ENCODE peak calls at places on chromosomes 7 and 10, in eight cellular contexts. L is Calu3, G is IMR-90, T is mesothelial cell of epicardium, A is upper lobe of right lung, Q is suprapubic skin, Z is pancreas, B is GM23338. M is an unnamed sample.

GRCh38 chr7:79298145-79298760 is 155.2 kb downstream of the MAGI2 start:
- DNase-seq in L (peak), G (peak), T (peak), A (no peak), Q (no peak), Z (peak), B (peak), M (no peak)

GRCh38 chr10:114258274-114258840 is 19.3 kb downstream of the VWA2 start:
- DNase-seq in L (no peak), G (no peak), T (no peak), A (peak), Q (no peak), Z (no peak), B (no peak), M (no peak)

GRCh38 chr10:35498693-35499092 is 106.4 kb upstream of the GJD4 start:
- DNase-seq in L (no peak), G (no peak), T (no peak), A (no peak), Q (no peak), Z (no peak), B (no peak), M (no peak)

GRCh38 chr10:120805014-120805805 is 46.0 kb upstream of the WDR11 start:
- DNase-seq in L (no peak), G (no peak), T (no peak), A (no peak), Q (no peak), Z (no peak), B (peak), M (no peak)

GRCh38 chr7:148856891-148857290 is 27.2 kb downstream of the EZH2 start:
- DNase-seq in L (no peak), G (peak), T (no peak), A (no peak), Q (no peak), Z (no peak), B (no peak), M (no peak)

GRCh38 chr7:108417926-108418325 is 38.3 kb downstream of the NRCAM start:
- DNase-seq in L (no peak), G (no peak), T (no peak), A (no peak), Q (no peak), Z (no peak), B (no peak), M (no peak)

GRCh38 chr7:46663025-46663424 is 742.0 kb upstream of the IGFBP3 start:
- DNase-seq in L (no peak), G (no peak), T (no peak), A (no peak), Q (no peak), Z (no peak), B (no peak), M (no peak)

GRCh38 chr10:1268856-1269255 is 212.7 kb downstream of the WDR37 start:
- DNase-seq in L (no peak), G (no peak), T (no peak), A (no peak), Q (no peak), Z (no peak), B (peak), M (no peak)

GRCh38 chr7:85067371-85067770 is 119.5 kb downstream of the SEMA3D start:
- DNase-seq in L (no peak), G (no peak), T (no peak), A (no peak), Q (no peak), Z (no peak), B (no peak), M (no peak)

GRCh38 chr10:131453772-131454634 is 142.5 kb upstream of the TCERG1L start:
- DNase-seq in L (peak), G (no peak), T (peak), A (peak), Q (no peak), Z (peak), B (peak), M (no peak)

GRCh38 chr7:100785878-100786277 is 41.4 kb downstream of the EPHB4 start:
- DNase-seq in L (no peak), G (no peak), T (no peak), A (no peak), Q (no peak), Z (no peak), B (peak), M (no peak)

GRCh38 chr10:114754445-114755320 is 66.9 kb upstream of the FHIP2A start:
- DNase-seq in L (no peak), G (peak), T (no peak), A (no peak), Q (no peak), Z (no peak), B (no peak), M (no peak)

GRCh38 chr10:48214701-48215100 is 59.8 kb downstream of the FRMPD2 start:
- DNase-seq in L (no peak), G (no peak), T (no peak), A (no peak), Q (no peak), Z (no peak), B (no peak), M (no peak)

GRCh38 chr7:100023526-100023925 is 8.1 kb downstream of the ZKSCAN1 start:
- DNase-seq in L (no peak), G (no peak), T (no peak), A (no peak), Q (no peak), Z (no peak), B (no peak), M (no peak)

GRCh38 chr10:93468532-93469213 is 13.5 kb downstream of the MYOF start:
- DNase-seq in L (no peak), G (peak), T (no peak), A (no peak), Q (no peak), Z (no peak), B (no peak), M (no peak)

GRCh38 chr7:104922187-104923009 is 91.6 kb upstream of the KMT2E start:
- DNase-seq in L (no peak), G (peak), T (no peak), A (no peak), Q (no peak), Z (no peak), B (no peak), M (no peak)

GRCh38 chr7:155396661-155397060 is 61.3 kb upstream of the EN2 start:
- DNase-seq in L (no peak), G (no peak), T (no peak), A (no peak), Q (no peak), Z (no peak), B (no peak), M (no peak)

GRCh38 chr7:105309235-105310156 is 79.2 kb downstream of the SRPK2 start:
- DNase-seq in L (no peak), G (no peak), T (no peak), A (no peak), Q (no peak), Z (no peak), B (peak), M (no peak)

GRCh38 chr10:132904814-132905649 is 37.3 kb downstream of the CFAP46 start:
- DNase-seq in L (no peak), G (peak), T (no peak), A (peak), Q (peak), Z (no peak), B (no peak), M (no peak)

GRCh38 chr7:134693256-134693655 is 46.6 kb downstream of the BPGM start:
- DNase-seq in L (no peak), G (peak), T (no peak), A (no peak), Q (no peak), Z (no peak), B (no peak), M (no peak)

GRCh38 chr10:34868589-34868988 is 53.5 kb upstream of the PARD3 start:
- DNase-seq in L (no peak), G (no peak), T (no peak), A (no peak), Q (no peak), Z (no peak), B (no peak), M (no peak)

GRCh38 chr7:100674441-100675407 is 1.2 kb downstream of the GNB2 start:
- DNase-seq in L (no peak), G (no peak), T (peak), A (peak), Q (peak), Z (peak), B (peak), M (no peak)

GRCh38 chr7:485188-486081 is 34.2 kb downstream of the PDGFA start:
- DNase-seq in L (peak), G (peak), T (no peak), A (peak), Q (peak), Z (no peak), B (no peak), M (no peak)

GRCh38 chr10:22476601-22477364 is 131.5 kb downstream of the SPAG6 start:
- DNase-seq in L (no peak), G (no peak), T (peak), A (no peak), Q (no peak), Z (no peak), B (peak), M (no peak)

GRCh38 chr7:142802301-142802700 is 31.5 kb downstream of the PRSS2 start:
- DNase-seq in L (no peak), G (no peak), T (no peak), A (no peak), Q (no peak), Z (no peak), B (no peak), M (no peak)

GRCh38 chr7:23473848-23474097 is 3.5 kb upstream of the IGF2BP3 start:
- DNase-seq in L (no peak), G (no peak), T (no peak), A (no peak), Q (no peak), Z (no peak), B (peak), M (no peak)

GRCh38 chr10:119253433-119254174 is 46.2 kb downstream of the GRK5 start:
- DNase-seq in L (peak), G (peak), T (peak), A (no peak), Q (peak), Z (peak), B (peak), M (no peak)

GRCh38 chr10:117420768-117421167 is 45.5 kb upstream of the PDZD8 start:
- DNase-seq in L (no peak), G (no peak), T (no peak), A (no peak), Q (no peak), Z (no peak), B (no peak), M (no peak)

GRCh38 chr7:81025360-81025759 is 106.5 kb upstream of the SEMA3C start:
- DNase-seq in L (no peak), G (no peak), T (no peak), A (no peak), Q (no peak), Z (no peak), B (no peak), M (no peak)

GRCh38 chr10:48655426-48656240 is 29.0 kb upstream of the WDFY4 start:
- DNase-seq in L (peak), G (peak), T (peak), A (peak), Q (peak), Z (peak), B (peak), M (no peak)

GRCh38 chr10:129513312-129513711 is 46.3 kb downstream of the MGMT start:
- DNase-seq in L (no peak), G (no peak), T (no peak), A (no peak), Q (no peak), Z (no peak), B (peak), M (no peak)
- TF ChIP-seq CTCF in L (no peak), G (no peak), T (no peak), A (no peak), Q (no peak), Z (no peak), B (peak), M (no peak)

GRCh38 chr10:97319671-97320479 is 804 bp downstream of the FRAT1 start:
- DNase-seq in L (peak), G (no peak), T (peak), A (peak), Q (peak), Z (peak), B (peak), M (no peak)
- TF ChIP-seq CTCF in L (no peak), G (no peak), T (no peak), A (peak), Q (no peak), Z (no peak), B (no peak), M (no peak)

DNA sequence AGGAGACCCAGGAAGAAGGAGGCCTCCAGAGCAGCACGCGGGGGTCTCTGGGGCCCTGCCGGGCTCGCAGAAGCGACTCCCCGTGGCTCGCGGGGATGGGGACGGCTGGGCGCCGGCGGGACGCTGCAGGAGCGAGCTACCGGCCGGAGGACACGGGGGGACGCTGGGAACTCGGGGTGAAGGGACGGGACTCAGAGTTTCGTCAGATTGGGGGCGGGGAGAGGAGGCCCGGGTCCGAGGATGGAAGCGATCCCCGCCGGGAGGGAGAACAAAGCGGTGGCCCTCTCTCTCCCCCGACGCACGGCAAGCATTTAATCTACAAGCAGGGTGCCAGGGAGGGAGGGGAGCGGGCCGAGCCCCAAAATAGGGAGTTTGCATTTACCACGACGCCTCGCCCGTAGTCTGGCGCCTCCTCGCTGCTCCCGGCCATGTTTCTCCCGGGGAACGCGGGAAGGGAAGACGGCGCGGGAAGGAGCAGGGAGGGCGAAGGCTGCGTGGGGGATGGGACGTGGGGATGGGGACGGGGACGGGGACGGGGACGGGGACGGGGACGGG is at the start of gene PRTFDC1:
- DNase-seq in L (peak), G (no peak), T (peak), A (peak), Q (peak), Z (peak), B (peak), M (no peak)
- TF ChIP-seq CTCF in L (no peak), G (no peak), T (no peak), A (no peak), Q (no peak), Z (no peak), B (no peak), M (no peak)

GRCh38 chr7:114317450-114318098 is 97.0 kb upstream of the FOXP2 start:
- DNase-seq in L (no peak), G (no peak), T (no peak), A (no peak), Q (no peak), Z (no peak), B (no peak), M (no peak)
- TF ChIP-seq CTCF in L (no peak), G (no peak), T (no peak), A (no peak), Q (no peak), Z (no peak), B (no peak), M (no peak)

DNA sequence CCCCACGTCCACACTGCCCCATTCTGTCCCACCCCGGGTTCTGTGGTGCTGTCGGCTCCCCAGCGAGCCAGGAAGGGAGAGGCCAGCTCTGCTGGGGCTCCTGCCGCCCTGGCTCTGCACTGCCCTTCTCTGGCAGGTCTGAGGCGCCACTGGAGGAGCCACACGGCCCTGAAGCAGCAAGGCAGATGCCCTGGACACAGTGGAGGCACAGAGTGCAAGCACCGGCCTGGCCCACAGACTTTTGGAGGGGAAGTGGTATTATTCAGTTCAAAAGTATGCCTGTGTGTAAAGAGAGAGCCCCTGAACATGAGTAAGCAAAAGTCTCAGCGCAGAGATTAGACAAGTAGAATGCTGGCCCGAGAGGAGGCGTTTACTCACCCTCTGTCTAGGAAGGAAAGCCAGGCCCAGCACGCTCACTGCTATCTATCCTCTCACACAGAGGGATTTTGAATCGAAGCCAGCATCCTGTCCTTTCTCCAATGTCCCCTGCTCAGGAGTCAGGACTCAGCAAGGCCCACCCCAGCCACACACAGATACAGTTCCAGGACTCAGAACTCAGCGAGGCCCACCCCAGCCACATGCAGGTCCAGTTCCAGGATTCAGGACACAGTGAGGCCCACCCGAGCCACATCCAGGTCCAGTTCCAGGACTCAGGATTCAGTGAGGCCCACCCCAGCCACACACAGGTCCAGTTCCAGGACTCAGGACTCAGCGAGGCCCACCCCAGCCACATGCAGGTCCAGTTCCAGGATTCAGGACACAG is 115.0 kb downstream of the EGFR start:
- DNase-seq in L (peak), G (peak), T (no peak), A (peak), Q (peak), Z (no peak), B (no peak), M (no peak)
- TF ChIP-seq CTCF in L (no peak), G (peak), T (no peak), A (no peak), Q (no peak), Z (no peak), B (no peak), M (no peak)

GRCh38 chr7:136869006-136869961 is 832 bp downstream of the CHRM2 start:
- DNase-seq in L (no peak), G (peak), T (peak), A (peak), Q (no peak), Z (no peak), B (peak), M (no peak)

GRCh38 chr7:136870799-136871487 is 2.5 kb downstream of the CHRM2 start:
- DNase-seq in L (no peak), G (no peak), T (peak), A (peak), Q (no peak), Z (no peak), B (peak), M (no peak)

GRCh38 chr7:136865777-136866176 is 2.7 kb upstream of the CHRM2 start:
- DNase-seq in L (no peak), G (no peak), T (no peak), A (no peak), Q (no peak), Z (no peak), B (no peak), M (no peak)

GRCh38 chr7:136869991-136870798 is 1.7 kb downstream of the CHRM2 start:
- DNase-seq in L (no peak), G (peak), T (peak), A (peak), Q (no peak), Z (no peak), B (peak), M (no peak)

DNA sequence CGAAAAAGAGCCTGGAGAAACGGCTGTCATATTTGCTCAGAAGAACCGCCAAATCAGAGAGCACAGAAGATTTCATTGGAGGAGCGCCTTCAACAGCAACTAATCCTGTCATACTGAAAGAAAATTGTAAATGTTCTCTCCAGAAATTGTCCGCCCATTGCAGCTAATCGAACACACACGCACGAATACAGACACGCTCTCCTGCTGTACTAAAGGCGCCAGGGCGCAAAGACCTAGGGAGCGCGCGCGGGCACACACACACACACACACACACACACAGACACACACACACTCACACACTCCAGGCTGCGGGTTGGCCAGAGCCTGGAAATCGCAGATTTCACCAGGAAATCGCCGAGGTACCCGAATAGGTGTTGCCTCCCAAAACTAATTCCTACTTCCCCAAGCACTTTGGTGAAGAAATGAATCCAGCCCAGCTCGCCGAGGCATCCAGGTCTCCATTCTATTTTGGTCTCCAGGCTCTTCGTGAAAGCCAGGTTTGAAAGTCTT is at the start of gene CHRM2:
- DNase-seq in L (no peak), G (peak), T (no peak), A (no peak), Q (no peak), Z (no peak), B (peak), M (no peak)
- TF ChIP-seq CTCF in L (no peak), G (no peak), T (no peak), A (no peak), Q (no peak), Z (no peak), B (no peak), M (no peak)

DNA sequence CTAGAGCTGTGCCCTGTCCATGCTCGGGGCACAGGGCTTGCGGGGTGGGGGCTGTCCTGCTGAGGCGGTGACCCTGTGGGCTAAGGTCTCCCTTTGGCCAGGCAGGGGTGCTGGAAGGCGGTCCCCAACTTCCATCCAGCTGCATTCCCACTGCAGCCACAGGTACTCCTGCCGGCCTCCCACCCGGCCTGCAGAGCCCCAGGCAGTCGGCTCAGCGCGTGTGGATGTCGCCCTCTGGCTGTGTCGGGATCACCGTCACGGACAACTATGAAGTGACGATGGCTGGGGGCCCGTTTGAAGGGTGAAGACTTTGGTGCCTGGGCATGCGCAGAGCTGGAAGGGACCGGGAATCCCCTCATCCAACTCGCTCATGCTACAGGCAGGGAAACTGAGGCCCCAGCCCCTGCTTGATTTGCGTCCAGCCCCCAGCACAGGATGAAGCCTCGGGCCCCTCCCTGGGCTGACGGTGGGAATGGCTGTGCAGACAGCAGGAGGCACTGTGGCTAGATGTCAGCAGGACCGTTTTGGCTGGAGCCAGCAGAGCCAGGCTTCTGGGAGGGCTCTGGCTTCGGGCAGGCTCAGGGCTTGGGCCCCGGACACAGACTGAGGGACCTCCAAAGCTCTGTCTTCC is 2.3 kb upstream of the TMEM184A start:
- DNase-seq in L (no peak), G (no peak), T (no peak), A (no peak), Q (no peak), Z (no peak), B (peak), M (no peak)
- TF ChIP-seq CTCF in L (peak), G (no peak), T (no peak), A (no peak), Q (no peak), Z (no peak), B (peak), M (peak)